ENCODE peak calls at places on chromosomes 3 and 15, in ten cellular contexts. A, P, W, Q, F, V, X, N, U and J are unnamed samples.

GRCh38 chr3:36813320-36813719 is 49.0 kb upstream of the DCLK3 start:
- DNase-seq in U (no peak), Q (no peak), P (no peak), N (no peak), F (no peak), A (no peak), W (no peak), V (no peak), X (no peak), J (no peak)

GRCh38 chr3:129439381-129439816 is 349 bp downstream of the MBD4 start:
- DNase-seq in P (no peak), N (peak), F (no peak), U (peak), X (peak), V (no peak), Q (no peak), A (no peak), W (no peak), J (no peak)

GRCh38 chr3:123469323-123469995 is 20.6 kb upstream of the ADCY5 start:
- DNase-seq in P (no peak), Q (no peak), X (no peak), V (no peak), A (no peak), N (no peak), W (no peak), F (no peak), U (no peak), J (no peak)

GRCh38 chr3:37862712-37863551 is 1.3 kb downstream of the CTDSPL start:
- DNase-seq in A (peak), Q (peak), V (peak), P (peak), W (peak), X (peak), N (peak), U (peak), F (no peak), J (peak)

GRCh38 chr15:71802770-71803169 is 7.6 kb upstream of the NR2E3 start:
- DNase-seq in Q (no peak), P (no peak), A (peak), U (no peak), W (no peak), V (no peak), X (no peak), N (no peak), F (no peak), J (no peak)

GRCh38 chr3:186633481-186633880 is 6.7 kb upstream of the FETUB start:
- DNase-seq in N (no peak), Q (no peak), W (no peak), A (no peak), P (no peak), U (no peak), V (no peak), X (no peak), F (no peak), J (no peak)

GRCh38 chr3:188061133-188061532 is 92.8 kb upstream of the LPP start:
- DNase-seq in F (no peak), X (no peak), U (no peak), V (peak), Q (peak), P (peak), A (no peak), N (no peak), W (no peak), J (peak)

GRCh38 chr3:104982130-104982529 is 384.6 kb upstream of the ALCAM start:
- DNase-seq in N (no peak), Q (no peak), W (no peak), P (no peak), F (no peak), A (no peak), X (no peak), V (no peak), U (no peak), J (no peak)

DNA sequence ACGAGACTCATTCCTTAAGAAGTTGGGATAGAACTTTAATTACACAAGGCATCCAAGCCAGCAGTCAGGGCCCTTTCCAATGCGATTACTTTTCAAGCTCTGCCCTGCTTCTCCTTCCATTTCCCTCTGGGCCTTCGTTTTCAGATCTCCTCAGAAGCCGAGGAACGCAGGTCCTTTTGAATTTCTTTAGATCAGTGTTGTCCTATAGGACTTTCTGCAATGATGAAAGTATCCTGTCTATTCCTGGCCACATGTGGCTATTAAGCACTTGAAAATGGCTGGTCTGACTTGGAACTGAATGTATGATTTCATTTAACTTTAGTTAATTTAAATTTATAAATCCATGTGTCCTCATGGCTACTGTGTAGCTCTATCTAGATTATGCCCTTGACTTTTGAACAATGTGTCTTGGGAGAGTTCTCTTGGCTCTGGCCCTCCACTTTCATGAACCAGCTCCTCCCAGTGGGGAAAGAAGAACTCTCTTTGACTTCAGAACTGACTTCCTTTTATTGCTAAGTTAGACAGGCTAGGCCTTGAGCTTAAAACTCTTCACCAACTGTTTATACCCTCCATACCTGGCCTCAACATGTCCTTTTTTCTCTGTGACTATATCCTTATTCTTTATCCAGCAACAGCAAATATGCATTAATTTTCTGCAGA is 22.7 kb downstream of the TGFBR2 start:
- DNase-seq in N (no peak), U (no peak), W (no peak), V (no peak), F (no peak), A (peak), X (no peak), P (no peak), Q (peak), J (peak)
- TF ChIP-seq CTCF in N (peak), U (no peak), W (no peak), V (peak), F (no peak), A (peak), X (peak), P (no peak), Q (peak), J (peak)

DNA sequence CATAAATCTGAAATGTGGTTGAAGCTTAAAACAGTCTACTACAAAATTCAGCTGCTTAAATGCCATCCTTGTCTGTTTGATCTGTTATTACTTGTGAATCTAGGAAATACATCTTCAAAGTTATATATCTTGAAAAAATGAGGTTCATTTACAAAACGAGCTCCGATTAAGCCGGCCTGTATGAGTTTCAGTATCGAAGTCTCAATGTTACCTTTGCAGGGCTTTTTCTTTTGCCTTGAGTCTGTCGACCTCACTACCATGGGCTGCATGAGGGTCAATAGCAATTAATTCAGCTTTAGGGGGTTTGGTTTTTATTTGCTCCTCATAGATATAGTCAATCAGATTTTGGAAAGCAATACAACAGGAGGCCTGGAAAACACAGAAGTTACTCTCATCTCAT is 23.2 kb downstream of the ERICH6 start:
- DNase-seq in P (no peak), N (no peak), W (no peak), V (no peak), U (no peak), Q (no peak), A (no peak), F (no peak), X (no peak), J (no peak)
- H3K4me3 ChIP-seq in P (no peak), N (no peak), W (no peak), V (no peak), U (no peak), Q (no peak), A (no peak), F (no peak), X (no peak), J (no peak)

DNA sequence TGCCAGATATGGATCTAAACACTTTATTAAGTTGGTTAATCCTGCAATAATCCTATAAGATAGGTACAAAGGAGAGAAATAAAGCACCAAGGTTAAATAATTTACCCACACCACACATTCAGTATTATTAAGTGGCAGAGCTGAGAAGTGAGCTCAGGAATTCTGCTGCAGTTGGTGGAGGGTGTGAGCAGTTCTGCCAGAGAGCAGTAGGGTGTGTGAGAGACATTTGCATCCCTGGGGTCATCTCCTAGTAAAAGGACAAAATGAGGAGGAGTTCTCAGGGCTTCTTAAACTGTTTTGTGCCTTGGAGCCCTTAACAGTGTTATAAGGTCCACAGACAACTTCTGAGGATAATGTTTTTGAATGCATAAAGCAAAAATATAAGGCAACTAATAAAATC is 484.5 kb downstream of the TAFA4 start:
- DNase-seq in V (no peak), X (no peak), A (peak), Q (no peak), U (no peak), W (no peak), P (no peak), N (no peak), F (no peak), J (no peak)
- TF ChIP-seq CTCF in V (no peak), X (no peak), A (no peak), Q (no peak), U (no peak), W (no peak), P (no peak), N (no peak), F (no peak), J (no peak)

GRCh38 chr15:82805994-82806406 is at the start of gene FSD2:
- DNase-seq in F (no peak), N (no peak), A (peak), W (no peak), Q (no peak), U (no peak), V (no peak), X (peak), P (no peak), J (no peak)
- H3K4me3 ChIP-seq in F (no peak), N (no peak), A (peak), W (no peak), Q (no peak), U (no peak), V (no peak), X (peak), P (no peak), J (no peak)

GRCh38 chr3:171353423-171353822 is 106.8 kb downstream of the TNIK start:
- DNase-seq in P (peak), F (no peak), W (no peak), V (no peak), A (no peak), U (no peak), N (no peak), Q (no peak), X (no peak), J (no peak)

GRCh38 chr3:171354049-171354705 is 106.0 kb downstream of the TNIK start:
- DNase-seq in X (no peak), P (no peak), V (no peak), A (no peak), F (no peak), U (no peak), Q (no peak), N (no peak), W (no peak), J (no peak)

GRCh38 chr3:171356251-171356650 is 104.0 kb downstream of the TNIK start:
- DNase-seq in Q (no peak), V (no peak), W (no peak), A (no peak), F (no peak), X (no peak), N (no peak), P (no peak), U (no peak), J (no peak)

GRCh38 chr3:171352387-171352935 is 107.7 kb downstream of the TNIK start:
- DNase-seq in F (no peak), Q (no peak), P (no peak), X (no peak), U (no peak), A (no peak), W (no peak), N (no peak), V (no peak), J (no peak)

GRCh38 chr3:171354706-171355582 is 105.3 kb downstream of the TNIK start:
- DNase-seq in X (no peak), P (no peak), A (no peak), V (no peak), W (no peak), N (no peak), U (no peak), Q (no peak), F (no peak), J (no peak)
- TF ChIP-seq CTCF in X (no peak), P (no peak), A (no peak), V (no peak), W (no peak), N (no peak), U (no peak), Q (no peak), F (no peak), J (no peak)

DNA sequence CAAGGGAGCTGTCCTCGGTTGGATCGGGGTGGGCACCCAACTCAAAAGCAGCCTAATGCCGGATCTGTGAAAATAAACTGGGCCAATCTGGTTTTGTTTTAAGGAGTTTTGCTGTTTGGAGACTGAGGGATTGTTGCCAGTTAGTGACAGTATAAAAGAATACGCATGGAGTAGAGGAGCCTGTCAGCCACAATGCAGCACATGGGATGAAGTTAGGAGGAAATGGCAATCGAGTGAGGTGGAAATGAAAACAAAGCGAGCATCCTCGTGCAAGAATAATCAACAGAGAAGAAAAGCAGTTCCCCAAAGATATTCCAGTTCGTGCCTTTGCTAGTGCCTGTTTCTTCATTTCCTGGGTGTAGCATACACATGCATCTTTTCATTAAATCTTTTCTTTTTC is 108.4 kb upstream of the RORA start:
- DNase-seq in P (no peak), Q (no peak), F (no peak), U (no peak), V (no peak), A (no peak), X (no peak), W (no peak), N (no peak), J (no peak)
- H3K4me3 ChIP-seq in P (no peak), Q (no peak), F (no peak), U (no peak), V (no peak), A (no peak), X (no peak), W (no peak), N (no peak), J (no peak)

DNA sequence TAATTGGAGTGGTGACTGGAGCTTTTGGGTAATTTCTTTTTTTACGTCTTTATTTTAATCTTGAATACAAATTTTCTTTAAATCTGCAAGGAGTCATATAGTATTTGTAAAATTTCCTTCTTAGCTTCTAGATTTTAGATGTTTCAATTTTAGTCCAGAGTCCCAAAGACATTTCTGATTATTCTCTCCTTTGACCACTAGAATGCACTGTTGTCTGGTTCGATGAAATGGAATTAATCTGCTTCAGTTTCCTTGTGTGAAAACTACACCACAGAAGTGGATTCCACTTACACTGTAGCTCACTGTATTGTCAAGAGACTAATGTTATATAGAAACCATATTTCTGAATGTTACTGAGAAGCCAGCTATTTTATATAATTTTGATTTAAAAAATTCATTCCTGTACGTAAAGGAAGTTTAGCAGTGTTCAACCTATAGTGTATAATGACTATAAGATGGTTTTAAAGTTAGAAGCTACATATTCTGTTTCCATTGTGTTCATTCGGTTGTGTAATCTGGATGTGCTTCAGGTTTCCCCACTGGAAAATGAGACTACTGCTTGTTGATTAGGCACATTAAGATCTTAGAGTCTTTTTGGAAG is 6.1 kb downstream of the GRAMD1C start:
- DNase-seq in F (no peak), Q (peak), X (no peak), N (no peak), U (no peak), V (peak), A (peak), P (peak), W (no peak), J (peak)
- TF ChIP-seq CTCF in F (peak), Q (peak), X (peak), N (peak), U (peak), V (peak), A (peak), P (peak), W (peak), J (peak)

GRCh38 chr3:170363471-170363994 is 6.0 kb downstream of the SKIL start:
- DNase-seq in V (no peak), N (no peak), Q (no peak), F (no peak), U (no peak), A (no peak), W (no peak), P (no peak), X (no peak), J (no peak)

GRCh38 chr3:170361711-170362110 is 4.2 kb downstream of the SKIL start:
- DNase-seq in N (no peak), U (no peak), W (no peak), A (no peak), F (no peak), Q (no peak), X (no peak), V (no peak), P (no peak), J (no peak)

GRCh38 chr3:170359178-170359704 is 1.7 kb downstream of the SKIL start:
- DNase-seq in N (no peak), Q (no peak), P (no peak), F (no peak), X (no peak), W (no peak), V (no peak), A (no peak), U (no peak), J (no peak)

GRCh38 chr3:170360476-170360875 is 3.0 kb downstream of the SKIL start:
- DNase-seq in N (no peak), X (no peak), Q (peak), A (no peak), U (no peak), P (peak), W (no peak), V (no peak), F (no peak), J (peak)

GRCh38 chr3:170360916-170361315 is 3.4 kb downstream of the SKIL start:
- DNase-seq in P (peak), W (no peak), V (no peak), X (no peak), N (no peak), Q (no peak), F (no peak), A (no peak), U (no peak), J (no peak)
- H3K4me3 ChIP-seq in P (no peak), W (no peak), V (no peak), X (peak), N (peak), Q (peak), F (no peak), A (no peak), U (no peak), J (peak)